ENCODE peak calls at places on chromosomes 2 and 18, in eight cellular contexts. R is cardiac fibroblast, X is astrocyte of the spinal cord, S is AG04450, H is cardiac muscle cell, T is ovary, E is heart left ventricle, O is adrenal gland. P is an unnamed sample.

GRCh38 chr2:101187131-101187530 is 35.9 kb upstream of the TBC1D8 start:
- DNase-seq in R (no peak), X (no peak), S (no peak), H (no peak), T (no peak), E (no peak), O (no peak), P (no peak)

GRCh38 chr18:7467708-7468466 is 99.2 kb upstream of the PTPRM start:
- DNase-seq in R (no peak), X (no peak), S (no peak), H (no peak), T (no peak), E (peak; percentile 22), O (no peak), P (no peak)

GRCh38 chr2:191230174-191230573 is 15.0 kb upstream of the MYO1B start:
- DNase-seq in R (peak; percentile 87), X (peak; percentile 96), S (no peak), H (no peak), T (no peak), E (no peak), O (no peak), P (peak; percentile 81)

GRCh38 chr2:153519260-153519875 is 40.8 kb upstream of the RPRM start:
- DNase-seq in R (peak; percentile 66), X (peak; percentile 56), S (peak; percentile 2), H (peak; percentile 69), T (peak; percentile 61), E (no peak), O (peak; percentile 59), P (peak; percentile 10)

GRCh38 chr2:16204791-16205620 is 264.7 kb downstream of the MYCN start:
- DNase-seq in R (no peak), X (no peak), S (no peak), H (no peak), T (no peak), E (no peak), O (no peak), P (no peak)

GRCh38 chr2:62727259-62727867 is 21.9 kb downstream of the EHBP1 start:
- DNase-seq in R (no peak), X (no peak), S (no peak), H (no peak), T (no peak), E (no peak), O (no peak), P (no peak)

GRCh38 chr2:163656622-163657021 is 79.2 kb downstream of the FIGN start:
- DNase-seq in R (no peak), X (peak; percentile 36), S (no peak), H (peak; percentile 71), T (no peak), E (no peak), O (no peak), P (no peak)

GRCh38 chr2:64608867-64609228 is 44.9 kb downstream of the SERTAD2 start:
- DNase-seq in R (no peak), X (no peak), S (no peak), H (no peak), T (no peak), E (peak; percentile 34), O (no peak), P (no peak)

GRCh38 chr2:36330456-36331395 is 24.9 kb upstream of the CRIM1 start:
- DNase-seq in R (no peak), X (no peak), S (no peak), H (no peak), T (no peak), E (no peak), O (no peak), P (no peak)

GRCh38 chr2:142642654-142643053 is 234.8 kb upstream of the KYNU start:
- DNase-seq in R (peak; percentile 66), X (no peak), S (no peak), H (no peak), T (no peak), E (no peak), O (no peak), P (no peak)

GRCh38 chr2:26462511-26463251 is 15.2 kb downstream of the OTOF start:
- DNase-seq in R (peak; percentile 77), X (peak; percentile 47), S (no peak), H (peak; percentile 59), T (no peak), E (peak; percentile 42), O (peak; percentile 92), P (peak; percentile 26)

GRCh38 chr2:174023591-174024523 is 58.7 kb upstream of the SP3 start:
- DNase-seq in R (peak; percentile 97), X (peak; percentile 94), S (peak; percentile 81), H (peak; percentile 92), T (no peak), E (peak; percentile 69), O (no peak), P (peak; percentile 56)
- H3K4me3 ChIP-seq in R (no peak overlapping the region), X (no peak overlapping the region), S (no peak overlapping the region), H (no peak overlapping the region), T (no peak overlapping the region), E (no peak overlapping the region), O (no peak overlapping the region), P (no peak overlapping the region)

GRCh38 chr18:70169747-70170146 is 35.7 kb downstream of the RTTN start:
- DNase-seq in R (no peak), X (no peak), S (no peak), H (no peak), T (no peak), E (no peak), O (no peak), P (peak; percentile 18)

GRCh38 chr18:70166668-70167067 is 38.8 kb downstream of the RTTN start:
- DNase-seq in R (no peak), X (peak; percentile 6), S (no peak), H (no peak), T (no peak), E (no peak), O (no peak), P (no peak)

GRCh38 chr18:70175216-70175615 is 30.3 kb downstream of the RTTN start:
- DNase-seq in R (no peak), X (no peak), S (no peak), H (no peak), T (no peak), E (no peak), O (no peak), P (no peak)

GRCh38 chr18:70176537-70176936 is 28.9 kb downstream of the RTTN start:
- DNase-seq in R (no peak), X (no peak), S (no peak), H (no peak), T (no peak), E (no peak), O (no peak), P (no peak)

GRCh38 chr18:70172225-70172624 is 33.3 kb downstream of the RTTN start:
- DNase-seq in R (peak; percentile 55), X (peak; percentile 32), S (no peak), H (no peak), T (no peak), E (no peak), O (no peak), P (no peak)
- TF ChIP-seq CTCF in R (peak; percentile 38), X (peak; percentile 52), S (peak; percentile 63), H (peak; percentile 51), T (no peak), E (no peak), O (peak; percentile 17), P (peak; percentile 40)

GRCh38 chr18:79845164-79845563 is 47.4 kb downstream of the KCNG2 start:
- DNase-seq in R (no peak), X (no peak), S (no peak), H (no peak), T (no peak), E (no peak), O (no peak), P (no peak)
- H3K4me3 ChIP-seq in R (no peak overlapping the region), X (no peak overlapping the region), S (no peak overlapping the region), H (no peak overlapping the region), T (no peak overlapping the region), E (no peak overlapping the region), O (no peak overlapping the region), P (no peak overlapping the region)

GRCh38 chr2:126831234-126832005 is 67.3 kb upstream of the TEX51 start:
- DNase-seq in R (peak; percentile 59), X (no peak), S (no peak), H (peak; percentile 9), T (no peak), E (no peak), O (no peak), P (no peak)
- TF ChIP-seq CTCF in R (no peak), X (no peak), S (no peak), H (no peak), T (no peak), E (no peak), O (no peak), P (no peak)

DNA sequence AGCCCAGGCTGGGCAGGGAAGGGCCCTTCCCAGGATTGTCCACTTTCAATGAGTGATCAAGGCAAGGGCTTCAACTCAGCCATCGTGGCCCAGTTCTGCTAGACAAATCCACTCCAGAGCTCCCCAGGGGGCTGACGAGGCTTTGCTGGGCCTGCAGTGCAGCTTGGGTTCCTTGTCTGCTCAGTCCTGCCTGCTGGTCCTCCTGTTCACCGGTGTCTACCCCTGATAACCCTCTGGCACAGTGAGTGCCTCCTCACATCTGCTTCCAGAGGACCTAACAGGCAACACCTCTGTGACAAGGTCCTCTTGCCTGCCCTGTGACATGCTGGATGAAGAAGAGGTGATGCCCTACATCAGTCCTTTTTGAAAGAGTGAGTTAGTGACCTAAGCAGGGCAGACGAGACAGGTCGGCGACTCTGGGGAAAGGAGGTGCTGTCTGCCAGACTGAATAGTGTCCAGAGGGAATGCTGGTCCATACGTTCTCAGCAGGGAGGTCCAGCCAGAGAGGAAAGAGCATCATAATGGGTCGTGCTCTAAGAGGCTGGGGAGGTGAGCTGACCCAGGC is 20.9 kb upstream of the KCNF1 start:
- DNase-seq in R (no peak), X (no peak), S (no peak), H (no peak), T (no peak), E (no peak), O (no peak), P (no peak)
- H3K4me3 ChIP-seq in R (no peak overlapping the region), X (no peak overlapping the region), S (no peak overlapping the region), H (no peak overlapping the region), T (no peak overlapping the region), E (no peak overlapping the region), O (no peak overlapping the region), P (no peak overlapping the region)